ENCODE peak calls at places on chromosomes 3 and 15, in five cellular contexts. C, I, K, Q and M are unnamed samples.

GRCh38 chr3:69090021-69090420 is 5.3 kb downstream of the ARL6IP5 start:
- DNase-seq in K (peak), I (no peak), C (peak), Q (no peak), M (no peak)

GRCh38 chr3:72259755-72260589 is 475.0 kb upstream of the PROK2 start:
- DNase-seq in Q (no peak), K (peak), C (no peak), I (no peak), M (no peak)

GRCh38 chr3:50356553-50356952 is 2.8 kb downstream of the TMEM115 start:
- DNase-seq in K (no peak), I (no peak), Q (peak), C (no peak), M (no peak)

GRCh38 chr15:95247068-95247984 is 1016.0 kb downstream of the MCTP2 start:
- DNase-seq in K (no peak), Q (peak), C (peak), I (no peak), M (no peak)

GRCh38 chr3:196772102-196772501 is 32.4 kb downstream of the PAK2 start:
- DNase-seq in K (no peak), C (no peak), I (no peak), Q (no peak), M (no peak)

GRCh38 chr3:99852851-99853250 is 35.2 kb downstream of the CMSS1 start:
- DNase-seq in Q (no peak), I (no peak), C (no peak), K (no peak), M (no peak)

GRCh38 chr3:95815828-95816227 is 998.6 kb upstream of the EPHA6 start:
- DNase-seq in C (no peak), I (no peak), Q (no peak), K (peak), M (no peak)

GRCh38 chr3:40290396-40290795 is 19.1 kb upstream of the EIF1B start:
- DNase-seq in I (no peak), K (no peak), Q (no peak), C (no peak), M (no peak)

GRCh38 chr15:89496155-89497098 is at the start of gene RHCG:
- DNase-seq in Q (no peak), C (no peak), K (peak), I (peak), M (no peak)

GRCh38 chr3:33440578-33441321 is 545 bp upstream of the UBP1 start:
- DNase-seq in I (peak), C (peak), K (peak), Q (peak), M (peak)

GRCh38 chr15:68310178-68310810 is 32.7 kb downstream of the FEM1B start:
- DNase-seq in K (no peak), I (no peak), C (no peak), Q (peak), M (no peak)

GRCh38 chr3:155321418-155321817 is 27.9 kb upstream of the STRIT1 start:
- DNase-seq in I (no peak), Q (no peak), C (no peak), K (no peak), M (no peak)

GRCh38 chr3:127629462-127630403 is 748 bp downstream of the PODXL2 start:
- DNase-seq in C (no peak), Q (no peak), I (no peak), K (no peak), M (peak)

GRCh38 chr3:72997421-72997961 is 880 bp downstream of the PPP4R2 start:
- DNase-seq in I (peak), C (no peak), Q (no peak), K (peak), M (no peak)

GRCh38 chr3:111517801-111518200 is 24.2 kb upstream of the CD96 start:
- DNase-seq in I (no peak), K (no peak), Q (no peak), C (no peak), M (no peak)

GRCh38 chr3:65901236-65901635 is 137.5 kb downstream of the MAGI1 start:
- DNase-seq in I (no peak), K (no peak), C (no peak), Q (no peak), M (no peak)

GRCh38 chr3:78314327-78314726 is 1274.4 kb downstream of the ROBO2 start:
- DNase-seq in K (no peak), I (no peak), C (no peak), Q (no peak), M (no peak)

GRCh38 chr3:108051005-108051404 is 39.8 kb downstream of the CD47 start:
- DNase-seq in K (no peak), I (no peak), Q (no peak), C (no peak), M (no peak)

GRCh38 chr3:14676881-14677280 is 1.9 kb downstream of the C3orf20 start:
- DNase-seq in C (no peak), I (no peak), Q (no peak), K (no peak), M (no peak)

GRCh38 chr15:52912172-52912571 is 122.0 kb upstream of the ONECUT1 start:
- DNase-seq in K (peak), C (no peak), Q (no peak), I (no peak), M (no peak)

GRCh38 chr15:34070003-34070402 is 31.0 kb upstream of the AVEN start:
- DNase-seq in C (no peak), Q (no peak), K (peak), I (no peak), M (no peak)

GRCh38 chr3:100928638-100929428 is 64.4 kb downstream of the ABI3BP start:
- DNase-seq in K (no peak), I (no peak), C (peak), Q (no peak), M (no peak)

GRCh38 chr3:127730171-127730570 is 57.4 kb downstream of the ABTB1 start:
- DNase-seq in I (no peak), C (no peak), K (no peak), Q (no peak), M (no peak)

GRCh38 chr3:4953119-4953518 is 26.1 kb upstream of the BHLHE40 start:
- DNase-seq in C (no peak), K (no peak), I (no peak), Q (no peak), M (no peak)

GRCh38 chr15:55434989-55435825 is 26.9 kb downstream of the PIERCE2 start:
- DNase-seq in I (peak), K (peak), C (peak), Q (no peak), M (no peak)

GRCh38 chr3:107633327-107634141 is 110.8 kb downstream of the BBX start:
- DNase-seq in K (no peak), I (peak), C (no peak), Q (no peak), M (peak)

GRCh38 chr3:15812183-15812582 is 14.4 kb upstream of the ANKRD28 start:
- DNase-seq in I (peak), Q (no peak), C (no peak), K (peak), M (no peak)

GRCh38 chr3:64548200-64548889 is 139.5 kb downstream of the ADAMTS9 start:
- DNase-seq in K (no peak), C (peak), Q (peak), I (no peak), M (no peak)

GRCh38 chr15:80852676-80853075 is 73.5 kb downstream of the CEMIP start:
- DNase-seq in Q (no peak), K (no peak), I (no peak), C (no peak), M (no peak)

DNA sequence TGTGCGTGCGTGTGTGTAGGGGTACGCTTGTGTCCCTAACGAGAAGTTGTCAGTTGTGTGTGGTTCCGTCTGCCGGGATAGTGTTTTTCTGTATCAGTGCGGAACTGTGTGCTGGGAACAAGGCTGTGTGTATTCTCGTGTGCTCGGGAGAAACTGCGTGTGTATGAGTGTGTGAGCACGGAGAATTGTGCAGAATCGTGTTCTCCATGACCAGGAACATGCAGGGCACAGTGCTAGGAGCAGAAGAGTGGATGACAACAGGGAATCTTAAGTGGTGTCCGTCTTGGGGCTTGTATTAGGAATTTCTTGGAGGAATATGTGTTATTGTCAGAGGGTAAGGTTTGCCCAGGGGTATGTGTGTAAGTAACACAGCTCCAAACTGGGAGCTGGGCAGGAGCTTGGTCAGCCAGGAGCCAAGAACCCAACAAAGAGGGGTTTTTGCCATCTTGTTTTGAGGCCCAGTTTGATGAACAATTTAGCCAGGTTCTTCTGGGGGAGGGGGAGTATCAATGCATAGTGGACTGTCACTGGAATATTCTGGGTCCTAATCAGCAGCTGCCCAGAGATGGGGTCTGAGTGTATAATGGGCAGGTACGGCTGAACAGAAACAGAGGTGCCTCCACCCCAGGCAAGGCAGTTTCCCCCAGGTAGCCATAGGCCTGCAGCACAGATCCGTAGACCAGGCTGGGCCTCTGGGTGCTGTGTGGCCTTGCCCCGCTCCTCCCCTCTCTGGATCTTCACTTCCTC is 2.2 kb downstream of the ISL2 start:
- DNase-seq in I (no peak), Q (no peak), K (peak), C (no peak), M (no peak)
- H3K4me3 ChIP-seq in I (no peak), Q (peak), K (no peak), C (peak), M (peak)

GRCh38 chr3:115628075-115628412 is 4.7 kb downstream of the GAP43 start:
- DNase-seq in I (peak), Q (no peak), K (no peak), C (no peak), M (no peak)

GRCh38 chr3:115624898-115625297 is 1.6 kb downstream of the GAP43 start:
- DNase-seq in Q (no peak), C (no peak), I (no peak), K (no peak), M (no peak)

GRCh38 chr3:115627180-115628074 is 4.1 kb downstream of the GAP43 start:
- DNase-seq in C (no peak), Q (no peak), K (peak), I (peak), M (peak)

GRCh38 chr3:115626006-115626409 is 2.7 kb downstream of the GAP43 start:
- DNase-seq in K (peak), I (no peak), Q (no peak), C (no peak), M (no peak)

GRCh38 chr3:115626711-115627110 is 3.4 kb downstream of the GAP43 start:
- DNase-seq in K (peak), I (no peak), Q (no peak), C (no peak), M (no peak)
- H3K4me3 ChIP-seq in K (no peak), I (no peak), Q (no peak), C (no peak), M (no peak)

DNA sequence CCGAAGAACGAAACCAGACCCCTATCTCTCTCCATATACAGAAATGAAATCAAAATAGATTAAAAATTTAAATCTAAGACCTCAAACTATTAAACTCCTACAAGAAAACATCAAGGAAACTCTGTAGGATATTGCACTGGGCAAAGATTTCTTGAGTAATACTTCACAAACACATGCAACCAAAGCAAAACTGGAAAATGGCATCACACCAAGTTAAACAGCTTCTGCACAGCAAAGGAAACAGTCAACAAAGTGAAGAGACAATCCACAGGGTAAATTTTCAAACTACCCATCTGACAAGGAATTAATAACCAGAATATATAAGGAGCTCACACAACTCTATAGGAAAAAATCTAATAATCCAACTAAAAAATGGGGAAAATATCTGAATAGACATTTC is 29.4 kb downstream of the CCK start:
- DNase-seq in K (no peak), Q (no peak), I (no peak), C (no peak), M (no peak)
- H3K4me3 ChIP-seq in K (no peak), Q (no peak), I (no peak), C (no peak), M (no peak)

GRCh38 chr3:9946112-9947024 is 5.8 kb downstream of the PRRT3 start:
- DNase-seq in Q (peak), I (no peak), K (peak), C (peak), M (no peak)

GRCh38 chr3:9944271-9944670 is 7.9 kb downstream of the PRRT3 start:
- DNase-seq in C (no peak), Q (no peak), K (no peak), I (no peak), M (no peak)

GRCh38 chr3:9942934-9943690 is 9.1 kb downstream of the PRRT3 start:
- DNase-seq in C (no peak), K (no peak), Q (no peak), I (no peak), M (no peak)

GRCh38 chr3:9947025-9947995 is 4.9 kb downstream of the PRRT3 start:
- DNase-seq in K (peak), C (no peak), Q (peak), I (no peak), M (no peak)

DNA sequence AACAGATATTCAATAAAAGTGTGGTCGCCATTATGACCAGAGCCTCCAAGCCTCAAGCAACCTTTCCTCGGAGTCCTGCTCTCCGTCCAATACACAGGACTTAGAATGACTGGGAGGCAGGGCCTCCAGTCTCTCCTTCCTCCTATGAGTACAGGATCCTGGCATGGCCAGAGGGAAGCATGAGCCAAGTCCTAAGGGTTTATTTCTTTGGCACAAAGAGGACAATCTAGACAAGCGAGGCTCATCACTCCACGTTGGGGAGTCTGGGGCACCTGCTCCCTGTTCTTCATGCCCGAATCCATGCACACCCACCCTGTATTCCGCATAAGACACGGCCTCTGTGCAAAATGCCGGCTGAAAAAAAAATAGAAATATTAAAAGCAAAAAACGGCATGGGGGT is 6.8 kb downstream of the PRRT3 start:
- DNase-seq in I (no peak), K (no peak), C (no peak), Q (no peak), M (no peak)
- H3K4me3 ChIP-seq in I (no peak), K (no peak), C (no peak), Q (no peak), M (no peak)

DNA sequence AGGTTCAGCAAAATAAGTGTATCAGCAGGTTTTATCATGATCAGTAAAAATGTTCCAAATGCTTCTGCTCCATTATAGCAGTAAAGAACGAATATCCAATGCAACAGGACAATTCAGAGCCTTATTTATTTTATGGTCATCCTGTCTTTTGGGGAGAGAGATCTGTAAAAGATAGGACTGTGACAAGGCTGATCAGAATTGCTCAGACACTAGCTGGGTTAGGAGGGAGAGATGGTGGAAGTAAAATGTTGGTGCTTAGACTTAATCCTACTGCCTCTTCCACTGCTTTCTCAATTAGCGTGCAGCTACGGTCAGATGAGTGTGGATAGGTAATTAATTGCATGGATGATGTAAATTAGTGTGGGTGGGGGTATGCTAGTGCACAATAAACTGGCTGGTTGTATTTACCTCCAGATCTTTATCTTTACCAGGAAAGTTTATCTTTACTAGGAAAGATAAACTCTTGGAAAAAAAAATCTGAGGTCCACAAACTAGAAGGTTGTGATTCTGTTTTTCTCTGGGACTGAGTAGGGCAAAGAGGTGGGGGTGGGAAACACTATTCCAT is 2.2 kb downstream of the EID1 start:
- DNase-seq in Q (no peak), K (no peak), C (no peak), I (no peak), M (no peak)
- H3K4me3 ChIP-seq in Q (no peak), K (no peak), C (peak), I (no peak), M (peak)

GRCh38 chr3:133575121-133575520 is 1.6 kb downstream of the CDV3 start:
- DNase-seq in K (no peak), C (no peak), Q (no peak), I (peak), M (no peak)

GRCh38 chr3:133576169-133576568 is 2.7 kb downstream of the CDV3 start:
- DNase-seq in I (peak), Q (no peak), C (no peak), K (no peak), M (no peak)

GRCh38 chr3:133574260-133574881 is 885 bp downstream of the CDV3 start:
- DNase-seq in I (peak), C (no peak), Q (peak), K (peak), M (peak)

GRCh38 chr3:133583396-133583795 is 9.9 kb downstream of the CDV3 start:
- DNase-seq in I (no peak), K (no peak), Q (no peak), C (no peak), M (no peak)

GRCh38 chr3:133578548-133579191 is 5.2 kb downstream of the CDV3 start:
- DNase-seq in K (peak), Q (no peak), C (no peak), I (no peak), M (no peak)
- H3K4me3 ChIP-seq in K (no peak), Q (no peak), C (peak), I (peak), M (peak)

DNA sequence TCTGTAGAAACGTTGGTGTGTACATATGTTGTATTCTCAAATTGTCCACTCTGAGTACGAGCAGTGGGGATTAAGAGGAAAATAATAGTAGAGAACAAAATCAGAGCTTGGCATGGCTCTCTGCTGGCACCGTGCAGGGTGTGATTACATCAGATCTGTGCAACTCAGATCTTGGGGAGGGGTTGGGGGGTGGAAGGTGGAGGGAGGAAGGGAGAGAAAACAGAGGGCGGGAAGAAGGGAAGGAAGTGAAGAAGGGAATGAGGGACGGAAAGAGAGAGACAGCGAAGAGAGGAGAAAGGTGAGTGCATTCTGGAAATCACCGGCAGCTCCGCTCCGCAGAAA is 30.9 kb upstream of the ADAMTS17 start:
- DNase-seq in K (peak), C (no peak), I (no peak), Q (no peak), M (no peak)
- H3K4me3 ChIP-seq in K (peak), C (no peak), I (no peak), Q (peak), M (no peak)

DNA sequence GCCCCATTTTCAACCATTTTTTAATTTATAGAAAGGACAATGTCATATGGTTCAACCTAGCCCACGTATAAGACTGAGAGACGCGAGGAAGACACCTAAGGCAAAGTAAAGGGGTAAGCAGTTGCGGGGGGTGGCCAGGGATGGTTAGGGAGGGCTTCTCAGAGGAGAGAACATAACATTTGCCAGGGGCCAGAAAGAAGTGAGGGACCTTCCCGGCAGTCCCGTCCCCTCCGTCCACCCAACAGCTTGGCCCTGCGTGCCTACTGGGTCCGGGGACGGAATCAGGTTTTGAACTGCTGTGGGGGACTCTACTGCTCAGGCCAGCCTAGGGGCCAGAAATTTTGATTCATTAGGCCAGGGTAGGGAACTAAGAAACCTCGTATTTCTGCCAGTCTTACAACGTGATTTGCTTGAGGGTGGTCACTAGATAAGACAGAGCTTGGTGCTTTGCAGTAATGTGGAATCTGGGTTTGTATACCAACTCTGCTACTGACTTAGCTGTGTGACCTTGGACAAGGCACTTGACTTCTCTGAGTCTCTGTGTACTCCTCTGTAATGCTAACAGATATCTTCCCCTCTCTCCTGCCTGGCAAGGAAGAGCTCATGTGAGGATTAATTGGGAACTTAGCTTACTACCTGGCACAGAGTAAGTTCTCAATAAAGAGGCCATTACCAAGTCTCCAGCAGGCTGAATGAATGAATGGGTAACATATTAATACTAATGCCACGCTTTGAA is 734 bp upstream of the SLC6A20 start:
- DNase-seq in I (no peak), Q (no peak), K (no peak), C (no peak), M (no peak)
- H3K4me3 ChIP-seq in I (no peak), Q (peak), K (no peak), C (no peak), M (no peak)